ENCODE peak calls at places on chromosomes 1 and 21, in seven cellular contexts. G is AG08395, A is astrocyte of the spinal cord, B is NCI-H1105, O is ACHN, M is cerebellar cortex, Q is NCI-H510A treated with DMSO at 0.1 percent for 48 hours. N is an unnamed sample.

GRCh38 chr1:231058416-231059109 is 18.5 kb upstream of the FAM89A start:
- DNase-seq in Q (no peak), M (no peak), O (peak), G (no peak), A (no peak), B (no peak), N (no peak)

GRCh38 chr1:174531751-174532150 is 84.0 kb downstream of the GPR52 start:
- DNase-seq in G (no peak), O (no peak), Q (no peak), B (no peak), M (no peak), A (no peak), N (no peak)

GRCh38 chr21:32300117-32300681 is 1.5 kb downstream of the MRAP start:
- DNase-seq in O (no peak), A (no peak), B (no peak), Q (no peak), G (no peak), M (no peak), N (no peak)

GRCh38 chr1:209767706-209768105 is 11.9 kb downstream of the TRAF3IP3 start:
- DNase-seq in M (no peak), G (no peak), Q (no peak), B (no peak), O (no peak), A (no peak), N (no peak)

GRCh38 chr21:16071082-16071481 is 341.3 kb downstream of the USP25 start:
- DNase-seq in Q (no peak), G (peak), M (peak), O (no peak), A (peak), B (peak), N (peak)

GRCh38 chr1:85374160-85374559 is 90.8 kb downstream of the DDAH1 start:
- DNase-seq in G (peak), A (peak), O (peak), M (no peak), Q (no peak), B (no peak), N (no peak)

GRCh38 chr1:115643219-115643618 is 1.4 kb downstream of the VANGL1 start:
- DNase-seq in Q (no peak), G (no peak), B (peak), M (no peak), A (no peak), O (no peak), N (no peak)

GRCh38 chr1:19563336-19564097 is 78.2 kb upstream of the CAPZB start:
- DNase-seq in B (no peak), A (peak), M (no peak), G (peak), O (no peak), Q (no peak), N (no peak)

GRCh38 chr1:50097041-50097739 is 11.5 kb upstream of the ELAVL4 start:
- DNase-seq in O (no peak), A (no peak), G (no peak), B (no peak), M (no peak), Q (no peak), N (no peak)

GRCh38 chr1:48205547-48205946 is 17.0 kb upstream of the SLC5A9 start:
- DNase-seq in Q (no peak), A (no peak), G (no peak), B (no peak), O (no peak), M (no peak), N (no peak)

GRCh38 chr21:18772404-18772803 is 368.8 kb upstream of the TMPRSS15 start:
- DNase-seq in Q (no peak), A (peak), G (no peak), M (no peak), O (no peak), B (no peak), N (no peak)

GRCh38 chr1:31019401-31019800 is 46.1 kb downstream of the PUM1 start:
- DNase-seq in B (no peak), M (no peak), Q (no peak), A (no peak), O (no peak), G (no peak), N (no peak)

GRCh38 chr1:201655243-201655642 is 116.3 kb downstream of the NAV1 start:
- DNase-seq in Q (no peak), M (no peak), O (no peak), A (peak), B (no peak), G (peak), N (no peak)

GRCh38 chr1:54994355-54994990 is 4.3 kb upstream of the BSND start:
- DNase-seq in B (no peak), O (no peak), Q (no peak), M (no peak), A (no peak), G (no peak), N (no peak)

GRCh38 chr1:180255538-180256352 is 25.7 kb downstream of the LHX4 start:
- DNase-seq in B (no peak), Q (no peak), A (no peak), O (no peak), G (peak), M (no peak), N (peak)

GRCh38 chr1:30572192-30572591 is 151.2 kb downstream of the MATN1 start:
- DNase-seq in B (no peak), A (no peak), Q (no peak), M (no peak), G (peak), O (peak), N (no peak)

GRCh38 chr1:186812560-186812959 is 16.2 kb upstream of the PLA2G4A start:
- DNase-seq in B (no peak), A (peak), M (no peak), Q (no peak), O (no peak), G (peak), N (no peak)

GRCh38 chr1:234554478-234555311 is 55.3 kb downstream of the IRF2BP2 start:
- DNase-seq in O (no peak), M (no peak), B (peak), A (peak), G (no peak), Q (peak), N (peak)

GRCh38 chr21:44333701-44334636 is 5.2 kb downstream of the CFAP410 start:
- DNase-seq in A (no peak), Q (no peak), O (peak), B (no peak), G (no peak), M (no peak), N (no peak)

GRCh38 chr1:94823116-94823515 is 3.0 kb downstream of the SLC44A3 start:
- DNase-seq in A (no peak), G (no peak), M (no peak), Q (no peak), B (no peak), O (no peak), N (no peak)

GRCh38 chr1:47598357-47598756 is 160.5 kb downstream of the FOXD2 start:
- DNase-seq in B (no peak), G (no peak), O (no peak), Q (no peak), A (no peak), M (no peak), N (no peak)

GRCh38 chr1:202498542-202498941 is 150.0 kb downstream of the PPP1R12B start:
- DNase-seq in G (no peak), Q (no peak), O (no peak), M (no peak), B (no peak), A (no peak), N (no peak)

GRCh38 chr1:234302334-234302962 is 70.8 kb upstream of the COA6 start:
- DNase-seq in A (no peak), G (no peak), B (no peak), M (no peak), Q (no peak), O (no peak), N (peak)

GRCh38 chr21:42220138-42220701 is 1.3 kb downstream of the ABCG1 start:
- DNase-seq in M (peak), B (peak), O (peak), Q (peak), A (peak), G (peak), N (peak)

GRCh38 chr21:27772816-27773215 is 805.9 kb upstream of the ADAMTS5 start:
- DNase-seq in Q (no peak), A (no peak), G (peak), M (peak), O (no peak), B (no peak), N (no peak)

GRCh38 chr1:193338194-193338593 is 151.8 kb upstream of the B3GALT2 start:
- DNase-seq in Q (no peak), B (no peak), A (peak), G (peak), O (peak), M (peak), N (no peak)

GRCh38 chr1:161160763-161161162 is 1.5 kb downstream of the USP21 start:
- DNase-seq in Q (no peak), B (no peak), A (no peak), O (no peak), G (no peak), M (no peak), N (no peak)

GRCh38 chr1:7672864-7673263 is 98.2 kb upstream of the VAMP3 start:
- DNase-seq in O (no peak), B (no peak), A (no peak), G (no peak), M (no peak), Q (peak), N (no peak)

N was measured in A673.